ENCODE peak calls at places on chromosomes 12 and 14, in seven cellular contexts. One of them, this sample, is unnamed.

GRCh38 chr14:53273671-53274072 is 120.5 kb upstream of the DDHD1 start:
- DNase-seq in SK-N-SH: no peak
- DNase-seq in K562: no peak
- DNase-seq in H1: no peak
- DNase-seq in HCT116: no peak
- DNase-seq in GM12878: no peak
- DNase-seq in HepG2: peak; percentile 12
- DNase-seq in this sample: peak; percentile 35

GRCh38 chr14:67618617-67619063 is 1.1 kb upstream of the ARG2 start:
- DNase-seq in H1: no peak
- DNase-seq in HCT116: no peak
- DNase-seq in GM12878: no peak
- DNase-seq in HepG2: peak; percentile 75
- DNase-seq in SK-N-SH: peak; percentile 67
- DNase-seq in K562: peak; percentile 48
- DNase-seq in this sample: peak; percentile 34

GRCh38 chr14:88667555-88668273 is 104.9 kb downstream of the ZC3H14 start:
- DNase-seq in SK-N-SH: peak; percentile 63
- DNase-seq in H1: peak; percentile 60
- DNase-seq in GM12878: peak; percentile 25
- DNase-seq in K562: peak; percentile 26
- DNase-seq in HCT116: peak; percentile 68
- DNase-seq in HepG2: peak; percentile 70
- DNase-seq in this sample: peak; percentile 89

GRCh38 chr12:11746024-11746771 is 96.7 kb downstream of the ETV6 start:
- DNase-seq in K562: no peak
- DNase-seq in H1: no peak
- DNase-seq in SK-N-SH: no peak
- DNase-seq in HCT116: no peak
- DNase-seq in GM12878: peak; percentile 93
- DNase-seq in HepG2: no peak
- DNase-seq in this sample: no peak

GRCh38 chr14:100212476-100213333 is 26.2 kb upstream of the YY1 start:
- DNase-seq in SK-N-SH: no peak
- DNase-seq in HCT116: no peak
- DNase-seq in GM12878: no peak
- DNase-seq in H1: no peak
- DNase-seq in K562: peak; percentile 40
- DNase-seq in HepG2: no peak
- DNase-seq in this sample: no peak

GRCh38 chr12:75389061-75389460 is 1.8 kb upstream of the GLIPR1L2 start:
- DNase-seq in GM12878: no peak
- DNase-seq in K562: no peak
- DNase-seq in HepG2: no peak
- DNase-seq in SK-N-SH: peak; percentile 21
- DNase-seq in H1: no peak
- DNase-seq in HCT116: peak; percentile 78
- DNase-seq in this sample: no peak

GRCh38 chr14:85573406-85573805 is 43.5 kb downstream of the FLRT2 start:
- DNase-seq in HCT116: no peak
- DNase-seq in K562: no peak
- DNase-seq in SK-N-SH: no peak
- DNase-seq in HepG2: no peak
- DNase-seq in H1: no peak
- DNase-seq in GM12878: no peak
- DNase-seq in this sample: no peak

GRCh38 chr14:97994020-97994531 is 1196.9 kb downstream of the VRK1 start:
- DNase-seq in H1: no peak
- DNase-seq in SK-N-SH: no peak
- DNase-seq in HCT116: no peak
- DNase-seq in GM12878: no peak
- DNase-seq in K562: no peak
- DNase-seq in HepG2: no peak
- DNase-seq in this sample: no peak

GRCh38 chr12:11397366-11397765 is 2.0 kb upstream of the PRB2 start:
- DNase-seq in K562: no peak
- DNase-seq in H1: no peak
- DNase-seq in GM12878: no peak
- DNase-seq in HCT116: no peak
- DNase-seq in HepG2: no peak
- DNase-seq in SK-N-SH: no peak
- DNase-seq in this sample: no peak

GRCh38 chr14:104094056-104094708 is 8.7 kb downstream of the ASPG start:
- DNase-seq in HepG2: no peak
- DNase-seq in K562: no peak
- DNase-seq in HCT116: no peak
- DNase-seq in SK-N-SH: no peak
- DNase-seq in H1: no peak
- DNase-seq in GM12878: no peak
- DNase-seq in this sample: peak; percentile 31

GRCh38 chr12:22100952-22101748 is 55.1 kb downstream of the CMAS start:
- DNase-seq in HCT116: peak; percentile 18
- DNase-seq in K562: no peak
- DNase-seq in GM12878: peak; percentile 13
- DNase-seq in SK-N-SH: no peak
- DNase-seq in H1: peak; percentile 54
- DNase-seq in HepG2: peak; percentile 40
- DNase-seq in this sample: no peak

GRCh38 chr12:19482551-19483109 is 43.3 kb downstream of the AEBP2 start:
- DNase-seq in GM12878: peak; percentile 84
- DNase-seq in SK-N-SH: peak; percentile 20
- DNase-seq in K562: no peak
- DNase-seq in HepG2: no peak
- DNase-seq in HCT116: no peak
- DNase-seq in H1: peak; percentile 61
- DNase-seq in this sample: no peak

GRCh38 chr12:96828169-96828789 is 78.8 kb upstream of the NEDD1 start:
- DNase-seq in HCT116: no peak
- DNase-seq in H1: no peak
- DNase-seq in K562: no peak
- DNase-seq in GM12878: no peak
- DNase-seq in SK-N-SH: no peak
- DNase-seq in HepG2: no peak
- DNase-seq in this sample: peak; percentile 14

GRCh38 chr12:76037130-76038105 is 5.8 kb upstream of the PHLDA1 start:
- DNase-seq in HCT116: no peak
- DNase-seq in SK-N-SH: peak; percentile 59
- DNase-seq in GM12878: peak; percentile 34
- DNase-seq in HepG2: peak; percentile 77
- DNase-seq in K562: peak; percentile 58
- DNase-seq in H1: no peak
- DNase-seq in this sample: peak; percentile 90

GRCh38 chr14:52043690-52044089 is 25.2 kb downstream of the NID2 start:
- DNase-seq in H1: peak; percentile 72
- DNase-seq in HCT116: peak; percentile 50
- DNase-seq in HepG2: peak; percentile 21
- DNase-seq in K562: peak; percentile 24
- DNase-seq in GM12878: no peak
- DNase-seq in SK-N-SH: peak; percentile 72
- DNase-seq in this sample: peak; percentile 74

GRCh38 chr14:57921377-57921776 is 55.5 kb upstream of the SLC35F4 start:
- DNase-seq in HepG2: no peak
- DNase-seq in H1: no peak
- DNase-seq in SK-N-SH: no peak
- DNase-seq in GM12878: no peak
- DNase-seq in K562: no peak
- DNase-seq in HCT116: no peak
- DNase-seq in this sample: no peak

GRCh38 chr14:59754256-59754655 is 116.3 kb downstream of the RTN1 start:
- DNase-seq in K562: no peak
- DNase-seq in GM12878: no peak
- DNase-seq in HepG2: no peak
- DNase-seq in SK-N-SH: no peak
- DNase-seq in H1: no peak
- DNase-seq in HCT116: no peak
- DNase-seq in this sample: no peak

GRCh38 chr14:76682367-76682766 is 78.9 kb upstream of the VASH1 start:
- DNase-seq in H1: no peak
- DNase-seq in GM12878: no peak
- DNase-seq in K562: no peak
- DNase-seq in SK-N-SH: no peak
- DNase-seq in HCT116: no peak
- DNase-seq in HepG2: no peak
- DNase-seq in this sample: no peak

GRCh38 chr14:102870994-102871831 is 51.2 kb upstream of the AMN start:
- DNase-seq in K562: no peak
- DNase-seq in H1: no peak
- DNase-seq in HCT116: no peak
- DNase-seq in GM12878: no peak
- DNase-seq in HepG2: no peak
- DNase-seq in SK-N-SH: no peak
- DNase-seq in this sample: no peak

GRCh38 chr12:50110762-50111416 is 1.1 kb upstream of the COX14 start:
- DNase-seq in H1: peak; percentile 65
- DNase-seq in K562: no peak
- DNase-seq in SK-N-SH: no peak
- DNase-seq in GM12878: peak; percentile 48
- DNase-seq in HCT116: no peak
- DNase-seq in HepG2: peak; percentile 77
- DNase-seq in this sample: peak; percentile 73

GRCh38 chr14:61280526-61281185 is 482 bp downstream of the TMEM30B start:
- DNase-seq in K562: no peak
- DNase-seq in GM12878: no peak
- DNase-seq in HepG2: no peak
- DNase-seq in SK-N-SH: peak; percentile 83
- DNase-seq in H1: peak; percentile 79
- DNase-seq in HCT116: no peak
- DNase-seq in this sample: peak; percentile 77

GRCh38 chr12:78229491-78230209 is 399.0 kb downstream of the NAV3 start:
- DNase-seq in GM12878: peak; percentile 21
- DNase-seq in HCT116: peak; percentile 44
- DNase-seq in H1: peak; percentile 69
- DNase-seq in SK-N-SH: peak; percentile 13
- DNase-seq in HepG2: peak; percentile 28
- DNase-seq in K562: peak; percentile 16
- DNase-seq in this sample: no peak

GRCh38 chr14:74907744-74908143 is 15.3 kb downstream of the RPS6KL1 start:
- DNase-seq in K562: no peak
- DNase-seq in SK-N-SH: no peak
- DNase-seq in GM12878: no peak
- DNase-seq in HepG2: no peak
- DNase-seq in HCT116: no peak
- DNase-seq in H1: no peak
- DNase-seq in this sample: no peak

GRCh38 chr14:68784298-68784910 is 8.5 kb downstream of the ZFP36L1 start:
- DNase-seq in K562: no peak
- DNase-seq in HCT116: no peak
- DNase-seq in HepG2: peak; percentile 99
- DNase-seq in H1: peak; percentile 49
- DNase-seq in SK-N-SH: no peak
- DNase-seq in GM12878: no peak
- DNase-seq in this sample: no peak

GRCh38 chr14:68786491-68787234 is 6.2 kb downstream of the ZFP36L1 start:
- DNase-seq in GM12878: no peak
- DNase-seq in HCT116: no peak
- DNase-seq in H1: peak; percentile 60
- DNase-seq in HepG2: no peak
- DNase-seq in SK-N-SH: no peak
- DNase-seq in K562: no peak
- DNase-seq in this sample: no peak

GRCh38 chr14:68784995-68785816 is 7.7 kb downstream of the ZFP36L1 start:
- DNase-seq in GM12878: no peak
- DNase-seq in SK-N-SH: no peak
- DNase-seq in HepG2: no peak
- DNase-seq in H1: peak; percentile 34
- DNase-seq in K562: no peak
- DNase-seq in HCT116: peak; percentile 86
- DNase-seq in this sample: no peak

GRCh38 chr14:68787235-68787727 is 5.6 kb downstream of the ZFP36L1 start:
- DNase-seq in SK-N-SH: no peak
- DNase-seq in H1: no peak
- DNase-seq in HepG2: no peak
- DNase-seq in K562: no peak
- DNase-seq in HCT116: no peak
- DNase-seq in GM12878: no peak
- DNase-seq in this sample: no peak

GRCh38 chr14:68785817-68786490 is 6.9 kb downstream of the ZFP36L1 start:
- DNase-seq in SK-N-SH: no peak
- DNase-seq in K562: no peak
- DNase-seq in H1: peak; percentile 55
- DNase-seq in HepG2: no peak
- DNase-seq in HCT116: no peak
- DNase-seq in GM12878: no peak
- DNase-seq in this sample: no peak
- TF ChIP-seq JUND in SK-N-SH: no peak
- TF ChIP-seq JUND in K562: no peak
- TF ChIP-seq JUND in H1: no peak
- TF ChIP-seq JUND in HepG2: no peak
- TF ChIP-seq JUND in HCT116: no peak
- TF ChIP-seq JUND in GM12878: no peak
- TF ChIP-seq JUND in this sample: no peak

GRCh38 chr12:124391340-124392261 is 96.7 kb downstream of the RFLNA start:
- DNase-seq in HCT116: peak; percentile 29
- DNase-seq in HepG2: no peak
- DNase-seq in SK-N-SH: no peak
- DNase-seq in H1: no peak
- DNase-seq in GM12878: peak; percentile 28
- DNase-seq in K562: no peak
- DNase-seq in this sample: no peak
- TF ChIP-seq JUND in HCT116: no peak
- TF ChIP-seq JUND in HepG2: no peak
- TF ChIP-seq JUND in SK-N-SH: peak; percentile 51
- TF ChIP-seq JUND in H1: no peak
- TF ChIP-seq JUND in GM12878: no peak
- TF ChIP-seq JUND in K562: peak; percentile 54
- TF ChIP-seq JUND in this sample: no peak

DNA sequence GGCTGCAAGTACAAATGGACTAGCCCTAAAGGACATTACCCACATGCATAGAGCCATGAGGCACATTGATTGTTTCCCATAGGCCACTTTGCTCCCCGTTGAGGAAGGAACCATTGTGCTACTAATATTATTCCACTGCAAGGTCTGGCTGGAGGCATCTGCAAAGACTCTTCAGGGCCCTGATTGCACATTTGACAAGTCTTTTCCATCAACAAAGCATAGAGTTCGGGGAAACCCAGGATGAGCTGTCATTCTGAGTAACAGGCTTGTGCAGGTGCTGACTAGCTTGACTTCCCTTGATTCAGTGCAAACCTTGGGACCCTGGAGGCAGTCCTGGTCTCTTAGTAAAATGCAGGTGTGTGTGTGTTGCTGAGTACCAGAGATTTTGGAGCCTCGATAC is 73.8 kb downstream of the SUSD6 start:
- DNase-seq in SK-N-SH: no peak
- DNase-seq in H1: no peak
- DNase-seq in GM12878: no peak
- DNase-seq in K562: no peak
- DNase-seq in HepG2: no peak
- DNase-seq in HCT116: no peak
- DNase-seq in this sample: no peak
- TF ChIP-seq JUND in SK-N-SH: no peak
- TF ChIP-seq JUND in H1: no peak
- TF ChIP-seq JUND in GM12878: no peak
- TF ChIP-seq JUND in K562: peak; percentile 81
- TF ChIP-seq JUND in HepG2: no peak
- TF ChIP-seq JUND in HCT116: no peak
- TF ChIP-seq JUND in this sample: no peak

DNA sequence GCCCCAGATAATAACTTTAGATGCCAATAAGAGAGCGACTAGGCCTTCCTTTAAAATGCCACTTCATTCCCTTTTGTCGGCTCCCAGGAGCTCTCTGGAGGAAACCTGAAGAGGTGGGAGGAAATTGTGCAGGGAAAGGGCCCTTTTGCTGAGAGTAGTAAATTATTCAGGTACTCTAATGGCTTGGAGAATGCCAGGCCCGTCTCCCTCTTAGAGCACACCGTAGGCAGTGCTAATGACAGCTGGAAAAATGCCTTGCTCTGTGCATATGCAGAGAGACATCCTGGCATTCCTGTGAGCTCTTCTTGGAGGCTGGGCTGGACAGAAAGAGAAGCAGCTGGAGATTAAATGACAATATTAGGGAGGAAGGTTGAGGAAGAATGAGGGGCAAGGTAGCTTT is 115.0 kb upstream of the RPH3A start:
- DNase-seq in GM12878: no peak
- DNase-seq in K562: no peak
- DNase-seq in SK-N-SH: no peak
- DNase-seq in HepG2: no peak
- DNase-seq in H1: no peak
- DNase-seq in HCT116: no peak
- DNase-seq in this sample: no peak
- TF ChIP-seq JUND in GM12878: no peak
- TF ChIP-seq JUND in K562: no peak
- TF ChIP-seq JUND in SK-N-SH: no peak
- TF ChIP-seq JUND in HepG2: no peak
- TF ChIP-seq JUND in H1: no peak
- TF ChIP-seq JUND in HCT116: no peak
- TF ChIP-seq JUND in this sample: no peak